ENCODE peak calls at places on chromosomes 4 and X, in five cellular contexts. L is natural killer cell treated with Interleukin-12 subunit alpha and Interleukin-12 subunit beta and Interleukin-15 and Interleukin-18, amount 100 ng/mL, for 72 hours; H is aorta; E is HEK293T; W is cerebellum. T is an unnamed sample.

GRCh38 chrX:129793604-129794191 is 13.9 kb downstream of the SASH3 start:
- DNase-seq in L (no peak), H (no peak), E (no peak), W (no peak), T (no peak)

GRCh38 chrX:40081679-40082068 is 16.1 kb downstream of the BCOR start:
- DNase-seq in L (no peak), H (no peak), E (no peak), W (no peak), T (no peak)

GRCh38 chrX:138748480-138748879 is 37.0 kb upstream of the FGF13 start:
- DNase-seq in L (no peak), H (no peak), E (no peak), W (no peak), T (no peak)

GRCh38 chrX:34437586-34437985 is 219.5 kb downstream of the TMEM47 start:
- DNase-seq in L (no peak), H (no peak), E (no peak), W (no peak), T (no peak)

GRCh38 chr4:158020734-158021346 is 152.0 kb downstream of the GASK1B start:
- DNase-seq in L (no peak), H (no peak), E (no peak), W (no peak), T (no peak)

GRCh38 chrX:103687696-103688191 is 1.2 kb upstream of the MORF4L2 start:
- DNase-seq in L (no peak), H (peak; percentile 80), E (peak; percentile 68), W (peak; percentile 45), T (peak; percentile 48)

GRCh38 chr4:7989654-7990053 is 50.0 kb upstream of the AFAP1 start:
- DNase-seq in L (no peak), H (no peak), E (no peak), W (no peak), T (no peak)

GRCh38 chrX:53047228-53047627 is 1.4 kb upstream of the GPR173 start:
- DNase-seq in L (no peak), H (no peak), E (no peak), W (no peak), T (no peak)

GRCh38 chr4:137300776-137301175 is 231.5 kb downstream of the PCDH18 start:
- DNase-seq in L (no peak), H (no peak), E (no peak), W (no peak), T (no peak)

GRCh38 chrX:110167952-110168451 is 149.9 kb downstream of the AMMECR1 start:
- DNase-seq in L (peak; percentile 68), H (no peak), E (peak; percentile 80), W (no peak), T (no peak)

GRCh38 chr4:77538574-77539157 is 67.0 kb upstream of the CXCL13 start:
- DNase-seq in L (no peak), H (no peak), E (no peak), W (no peak), T (no peak)

GRCh38 chr4:107304699-107305286 is 268.7 kb upstream of the DKK2 start:
- DNase-seq in L (no peak), H (no peak), E (peak; percentile 28), W (no peak), T (no peak)

GRCh38 chr4:123555500-123556273 is 159.1 kb downstream of the SPRY1 start:
- DNase-seq in L (no peak), H (peak; percentile 93), E (peak; percentile 48), W (no peak), T (no peak)

GRCh38 chr4:138055890-138056289 is 186.3 kb downstream of the SLC7A11 start:
- DNase-seq in L (no peak), H (no peak), E (no peak), W (no peak), T (no peak)

GRCh38 chrX:149871940-149872339 is 9.0 kb upstream of the MAGEA8 start:
- DNase-seq in L (peak; percentile 64), H (no peak), E (peak; percentile 50), W (no peak), T (no peak)

GRCh38 chrX:24465524-24465850 is 401 bp downstream of the PDK3 start:
- DNase-seq in L (no peak), H (no peak), E (no peak), W (no peak), T (no peak)

GRCh38 chrX:113644426-113644825 is 803.8 kb upstream of the AMOT start:
- DNase-seq in L (no peak), H (no peak), E (no peak), W (no peak), T (no peak)

T was measured in CD14-positive monocyte.